ENCODE peak calls at places on chromosomes 16 and 17, in ten cellular contexts. N is cardiac fibroblast; S is fibroblast of mammary gland; Z is testis; I is NB4; H is bronchial epithelial cell; E is CD8-positive, alpha-beta T cell; B is adrenal gland; Y is fibroblast of lung; D is spleen. K is an unnamed sample.

GRCh38 chr17:81558115-81558468 is 5.9 kb upstream of the FAAP100 start:
- DNase-seq in N (no peak), S (no peak), Z (no peak), I (no peak), H (no peak), E (no peak), B (no peak), Y (no peak), D (no peak), K (no peak)

GRCh38 chr17:63696381-63696961 is 3.5 kb downstream of the LIMD2 start:
- DNase-seq in N (peak), S (peak), Z (peak), I (peak), H (peak), E (no peak), B (peak), Y (no peak), D (peak), K (peak)

GRCh38 chr17:79548116-79548515 is 62.7 kb downstream of the RBFOX3 start:
- DNase-seq in N (no peak), S (no peak), Z (no peak), I (no peak), H (no peak), E (no peak), B (no peak), Y (no peak), D (peak), K (no peak)

GRCh38 chr16:59090501-59090900 is 356.4 kb upstream of the GOT2 start:
- DNase-seq in N (no peak), S (no peak), Z (no peak), I (no peak), H (no peak), E (no peak), B (no peak), Y (peak), D (no peak), K (no peak)

GRCh38 chr17:35766489-35766877 is 5.8 kb downstream of the C17orf50 start:
- DNase-seq in N (no peak), S (no peak), Z (no peak), I (no peak), H (no peak), E (no peak), B (no peak), Y (no peak), D (no peak), K (no peak)

GRCh38 chr17:78168906-78169793 is 769 bp downstream of the SYNGR2 start:
- DNase-seq in N (peak), S (no peak), Z (peak), I (peak), H (peak), E (no peak), B (peak), Y (peak), D (peak), K (peak)

GRCh38 chr16:7791191-7791590 is 458.5 kb downstream of the RBFOX1 start:
- DNase-seq in N (no peak), S (no peak), Z (no peak), I (no peak), H (no peak), E (no peak), B (no peak), Y (no peak), D (no peak), K (no peak)

GRCh38 chr16:78189121-78189520 is 89.7 kb downstream of the WWOX start:
- DNase-seq in N (no peak), S (no peak), Z (no peak), I (no peak), H (no peak), E (no peak), B (no peak), Y (no peak), D (no peak), K (no peak)

GRCh38 chr17:2814049-2814448 is 17.8 kb downstream of the RAP1GAP2 start:
- DNase-seq in N (no peak), S (no peak), Z (no peak), I (no peak), H (no peak), E (no peak), B (no peak), Y (no peak), D (no peak), K (no peak)

GRCh38 chr17:35930211-35931065 is at the start of gene RDM1:
- DNase-seq in N (peak), S (peak), Z (peak), I (peak), H (peak), E (peak), B (peak), Y (peak), D (peak), K (peak)

GRCh38 chr17:61775364-61775763 is 88.0 kb downstream of the BRIP1 start:
- DNase-seq in N (no peak), S (no peak), Z (no peak), I (no peak), H (no peak), E (no peak), B (no peak), Y (no peak), D (no peak), K (no peak)

GRCh38 chr17:32111141-32111771 is 31.0 kb upstream of the RHOT1 start:
- DNase-seq in N (peak), S (peak), Z (peak), I (peak), H (peak), E (peak), B (peak), Y (peak), D (no peak), K (peak)

GRCh38 chr17:29138991-29139682 is 41.1 kb downstream of the MYO18A start:
- DNase-seq in N (no peak), S (no peak), Z (peak), I (peak), H (no peak), E (no peak), B (peak), Y (no peak), D (peak), K (no peak)

GRCh38 chr17:6509295-6509771 is 47.0 kb downstream of the PITPNM3 start:
- DNase-seq in N (no peak), S (peak), Z (no peak), I (no peak), H (no peak), E (no peak), B (peak), Y (peak), D (no peak), K (no peak)

GRCh38 chr17:42285346-42286050 is 2.8 kb upstream of the STAT5A start:
- DNase-seq in N (no peak), S (no peak), Z (no peak), I (no peak), H (no peak), E (no peak), B (no peak), Y (no peak), D (no peak), K (no peak)

GRCh38 chr16:55773859-55774549 is 58.9 kb downstream of the CES1 start:
- DNase-seq in N (no peak), S (peak), Z (no peak), I (no peak), H (no peak), E (no peak), B (no peak), Y (no peak), D (no peak), K (peak)

GRCh38 chr16:50315346-50315997 is 49.1 kb downstream of the ADCY7 start:
- DNase-seq in N (no peak), S (no peak), Z (no peak), I (no peak), H (no peak), E (no peak), B (no peak), Y (peak), D (peak), K (no peak)

GRCh38 chr17:50026046-50026675 is 29.7 kb upstream of the ITGA3 start:
- DNase-seq in N (no peak), S (no peak), Z (no peak), I (no peak), H (no peak), E (no peak), B (no peak), Y (no peak), D (no peak), K (no peak)

GRCh38 chr17:4232168-4232813 is 31.5 kb downstream of the ANKFY1 start:
- DNase-seq in N (peak), S (peak), Z (no peak), I (peak), H (peak), E (no peak), B (no peak), Y (peak), D (no peak), K (peak)

GRCh38 chr16:85369741-85370528 is 243.2 kb upstream of the GSE1 start:
- DNase-seq in N (peak), S (peak), Z (peak), I (peak), H (peak), E (peak), B (peak), Y (no peak), D (no peak), K (peak)

GRCh38 chr17:40819528-40820125 is 2.8 kb downstream of the KRT10 start:
- DNase-seq in N (peak), S (peak), Z (peak), I (peak), H (no peak), E (no peak), B (peak), Y (peak), D (no peak), K (peak)

GRCh38 chr17:74780443-74781238 is 4.5 kb upstream of the NAT9 start:
- DNase-seq in N (no peak), S (peak), Z (no peak), I (peak), H (no peak), E (no peak), B (no peak), Y (no peak), D (no peak), K (peak)

GRCh38 chr16:17038415-17038814 is 432.3 kb downstream of the XYLT1 start:
- DNase-seq in N (no peak), S (no peak), Z (no peak), I (no peak), H (no peak), E (no peak), B (no peak), Y (no peak), D (no peak), K (no peak)

GRCh38 chr16:2969545-2970521 is 685 bp downstream of the PAQR4 start:
- DNase-seq in N (peak), S (peak), Z (no peak), I (peak), H (peak), E (peak), B (peak), Y (peak), D (peak), K (peak)

GRCh38 chr16:71972356-71972755 is 27.8 kb downstream of the PKD1L3 start:
- DNase-seq in N (no peak), S (no peak), Z (no peak), I (no peak), H (no peak), E (no peak), B (no peak), Y (no peak), D (no peak), K (no peak)

GRCh38 chr17:34356194-34356593 is at the start of gene CCL13:
- DNase-seq in N (no peak), S (no peak), Z (no peak), I (no peak), H (no peak), E (no peak), B (no peak), Y (no peak), D (no peak), K (no peak)

GRCh38 chr16:23119570-23119969 is 29.7 kb downstream of the USP31 start:
- DNase-seq in N (peak), S (peak), Z (no peak), I (no peak), H (peak), E (no peak), B (no peak), Y (peak), D (no peak), K (peak)

GRCh38 chr16:56389554-56389953 is 35.8 kb downstream of the AMFR start:
- DNase-seq in N (peak), S (peak), Z (no peak), I (no peak), H (peak), E (no peak), B (peak), Y (peak), D (no peak), K (peak)

GRCh38 chr16:83653785-83654184 is 154.0 kb upstream of the HSBP1 start:
- DNase-seq in N (peak), S (peak), Z (no peak), I (no peak), H (no peak), E (no peak), B (no peak), Y (peak), D (no peak), K (peak)

GRCh38 chr16:48365601-48366164 is 19.5 kb downstream of the SIAH1 start:
- DNase-seq in N (peak), S (peak), Z (peak), I (peak), H (peak), E (peak), B (peak), Y (peak), D (peak), K (peak)
- TF ChIP-seq CTCF in N (peak), S (no peak), Z (no peak), I (no peak), H (no peak), E (no peak), B (no peak), Y (no peak), D (no peak), K (no peak)

GRCh38 chr17:67833946-67834631 is 8.8 kb downstream of the BPTF start:
- DNase-seq in N (no peak), S (no peak), Z (no peak), I (no peak), H (no peak), E (no peak), B (no peak), Y (no peak), D (no peak), K (no peak)
- TF ChIP-seq CTCF in N (no peak), S (no peak), Z (no peak), I (no peak), H (no peak), E (no peak), B (no peak), Y (no peak), D (no peak), K (no peak)

DNA sequence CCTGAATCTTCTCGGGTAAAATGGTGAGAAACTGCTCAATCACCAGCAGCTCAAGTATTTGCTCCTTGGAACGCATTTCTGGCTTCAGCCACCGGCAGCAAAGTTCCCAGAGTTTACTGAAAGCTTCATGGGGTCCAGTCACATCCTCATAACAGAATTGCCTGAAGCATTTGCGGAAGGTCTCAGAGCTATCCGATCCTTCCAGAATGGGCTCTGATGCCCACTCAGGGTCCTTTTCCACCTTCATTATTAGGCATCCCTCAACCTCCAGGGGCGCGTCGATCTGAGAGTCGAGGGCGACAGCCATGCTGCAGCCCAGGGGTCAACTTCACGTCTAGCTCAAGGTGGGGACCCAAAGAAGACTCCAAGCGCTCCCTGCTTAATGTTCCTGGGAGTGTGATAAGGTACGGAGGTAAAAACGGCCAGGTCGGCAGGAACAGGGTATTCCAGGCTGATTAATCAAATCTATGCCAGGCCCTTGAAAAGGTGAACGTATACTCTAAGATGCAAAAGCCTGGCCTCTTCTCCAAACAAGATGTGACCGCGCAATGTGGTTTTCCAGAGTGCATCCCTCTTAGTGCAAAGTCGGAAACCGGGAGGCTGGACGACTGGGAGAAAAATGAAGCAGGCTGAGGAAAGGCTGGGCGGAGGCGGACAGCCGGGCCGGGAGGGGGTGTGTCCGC is 683 bp downstream of the ZKSCAN2 start:
- DNase-seq in N (no peak), S (no peak), Z (no peak), I (peak), H (peak), E (no peak), B (peak), Y (peak), D (peak), K (no peak)
- TF ChIP-seq CTCF in N (peak), S (no peak), Z (no peak), I (peak), H (no peak), E (no peak), B (no peak), Y (no peak), D (no peak), K (no peak)

DNA sequence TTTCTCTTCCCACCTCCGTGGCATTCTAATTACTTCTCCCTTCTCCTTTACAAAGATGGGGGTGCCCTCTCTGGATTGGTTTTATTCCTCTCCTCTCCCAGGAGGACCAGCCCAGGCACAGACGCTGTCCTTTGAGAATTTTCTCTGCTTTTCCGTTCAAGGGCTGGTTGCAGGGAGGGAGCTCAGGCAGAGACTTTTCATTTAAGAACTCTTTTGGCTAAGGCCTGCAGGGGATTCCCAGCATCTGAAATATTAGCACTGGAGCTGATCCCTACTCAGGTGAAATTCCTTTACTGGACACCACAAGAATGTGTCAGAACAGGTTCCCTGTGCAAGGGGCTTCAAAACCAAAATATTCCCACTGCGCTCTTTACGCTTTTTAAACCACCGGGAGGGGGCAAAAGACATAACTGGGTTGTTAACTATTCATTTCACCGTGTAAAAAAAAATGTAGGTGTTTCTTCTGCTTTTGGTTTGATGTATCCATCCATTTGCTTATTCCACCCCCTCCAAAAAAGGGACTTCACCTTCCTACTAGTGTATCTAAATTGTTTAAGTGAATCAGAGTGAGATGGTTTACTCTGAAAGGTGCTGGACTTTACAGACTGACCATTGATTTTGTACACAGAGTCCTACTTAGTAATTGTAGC is 1.4 kb downstream of the NFAT5 start:
- DNase-seq in N (no peak), S (no peak), Z (peak), I (peak), H (peak), E (no peak), B (no peak), Y (peak), D (no peak), K (peak)
- TF ChIP-seq CTCF in N (peak), S (peak), Z (peak), I (no peak), H (no peak), E (peak), B (no peak), Y (peak), D (no peak), K (no peak)

K was measured in MCF 10A.